ENCODE peak calls at places on chromosomes 2 and 18, in nine cellular contexts. S is SK-N-SH; J is A549; C is CD8-positive, alpha-beta T cell; O is K562; Y is IMR-90; R is naive thymus-derived CD4-positive, alpha-beta T cell; D is WERI-Rb-1; Q is neural progenitor cell. G is an unnamed sample.
A peak's percentile ranks its signal among the peaks of the same experiment; 100 is the strongest.

GRCh38 chr18:44725300-44726096 is 44.8 kb downstream of the SETBP1 start:
- DNase-seq in R (no peak), J (no peak), Y (peak; percentile 43), S (no peak), D (no peak), O (peak; percentile 56), Q (no peak), C (peak; percentile 67), G (no peak)

GRCh38 chr2:134765987-134766386 is 47.2 kb upstream of the TMEM163 start:
- DNase-seq in D (no peak), J (no peak), Y (no peak), C (no peak), Q (no peak), O (no peak), S (no peak), R (no peak), G (no peak)

GRCh38 chr2:144162652-144163051 is 357.3 kb downstream of the ZEB2 start:
- DNase-seq in Q (peak; percentile 45), O (no peak), Y (no peak), R (no peak), S (no peak), J (peak; percentile 35), C (peak; percentile 54), D (peak; percentile 44), G (no peak)

GRCh38 chr18:79605481-79605880 is 74.1 kb upstream of the CTDP1 start:
- DNase-seq in C (no peak), D (no peak), Q (no peak), J (no peak), S (no peak), Y (no peak), O (no peak), R (no peak), G (no peak)

GRCh38 chr2:28717339-28717758 is 34.3 kb upstream of the PPP1CB start:
- DNase-seq in J (peak; percentile 55), Q (no peak), R (no peak), O (no peak), S (no peak), C (no peak), D (no peak), Y (peak; percentile 85), G (peak; percentile 85)

GRCh38 chr18:49139726-49140125 is 189.0 kb upstream of the SMAD7 start:
- DNase-seq in J (no peak), O (no peak), C (no peak), D (no peak), Q (peak; percentile 59), R (no peak), Y (no peak), S (peak; percentile 31), G (no peak)

GRCh38 chr18:8730080-8730827 is 24.9 kb downstream of the MTCL1 start:
- DNase-seq in Q (no peak), D (no peak), Y (peak; percentile 94), S (peak; percentile 58), J (peak; percentile 92), C (no peak), R (no peak), O (peak; percentile 61), G (no peak)

GRCh38 chr18:25047983-25048382 is 304.0 kb downstream of the ZNF521 start:
- DNase-seq in Q (no peak), C (no peak), Y (no peak), O (no peak), S (no peak), D (no peak), J (no peak), R (no peak), G (no peak)

GRCh38 chr18:48529796-48530195 is 9.0 kb upstream of the CTIF start:
- DNase-seq in Q (no peak), C (no peak), S (no peak), Y (peak; percentile 77), D (no peak), J (no peak), O (no peak), R (no peak), G (no peak)

GRCh38 chr18:35641916-35642315 is 60.4 kb downstream of the GALNT1 start:
- DNase-seq in O (no peak), J (no peak), Q (no peak), R (no peak), D (no peak), S (no peak), Y (peak; percentile 72), C (no peak), G (no peak)

GRCh38 chr2:84223191-84223590 is 235.9 kb downstream of the SUCLG1 start:
- DNase-seq in R (no peak), D (no peak), C (no peak), O (no peak), Q (no peak), Y (peak; percentile 0), J (no peak), S (no peak), G (no peak)

GRCh38 chr2:22124003-22124402 is 1000.2 kb downstream of the TDRD15 start:
- DNase-seq in J (peak; percentile 18), O (no peak), Q (no peak), Y (no peak), R (no peak), C (no peak), D (no peak), S (no peak), G (no peak)

GRCh38 chr2:238449241-238449640 is 22.5 kb downstream of the ASB1 start:
- DNase-seq in R (no peak), Y (no peak), S (no peak), J (no peak), Q (no peak), C (no peak), O (no peak), D (no peak), G (no peak)

GRCh38 chr2:206088248-206088647 is 2.3 kb upstream of the INO80D start:
- DNase-seq in J (no peak), O (no peak), S (no peak), D (no peak), Q (no peak), R (no peak), C (no peak), Y (no peak), G (no peak)

DNA sequence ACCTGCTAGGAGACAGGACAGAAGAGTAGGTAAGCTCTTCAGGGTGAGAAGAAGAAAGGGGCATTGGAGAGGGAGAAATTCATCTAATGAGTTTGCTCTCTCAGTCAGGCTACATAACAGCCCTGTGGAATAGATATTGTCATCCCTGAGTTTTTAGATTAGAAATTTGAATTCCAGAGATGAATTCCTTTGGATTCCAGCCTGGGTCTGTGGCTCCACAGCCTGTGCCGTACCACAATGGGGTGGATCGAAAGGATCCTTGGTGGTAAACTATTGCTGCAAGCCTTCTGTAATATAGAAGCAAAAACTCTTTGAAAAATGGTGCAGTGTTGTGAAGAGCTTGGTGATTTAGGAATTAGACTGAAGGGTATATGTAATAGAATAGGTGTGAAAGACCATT is 21.0 kb downstream of the MYO1B start:
- DNase-seq in O (no peak), S (no peak), J (no peak), Y (peak; percentile 4), R (no peak), D (no peak), C (no peak), Q (no peak), G (no peak)
- H3K4me3 ChIP-seq in O (no peak overlapping the region), S (no peak overlapping the region), J (no peak overlapping the region), Y (no peak overlapping the region), R (no peak overlapping the region), D (no peak overlapping the region), C (no peak overlapping the region), Q (no peak overlapping the region), G (peak overlapping the region; percentile 26)

GRCh38 chr2:42168459-42169099 is 574 bp upstream of the EML4 start:
- DNase-seq in S (no peak), Q (no peak), D (no peak), C (no peak), R (no peak), Y (no peak), J (no peak), O (no peak), G (no peak)
- H3K27ac ChIP-seq in S (peak overlapping the region; percentile 86), Q (no peak overlapping the region), D (peak overlapping the region; percentile 46), C (peak overlapping the region; percentile 14), R (peak overlapping the region; percentile 96), Y (peak overlapping the region; percentile 36), J (peak overlapping the region; percentile 85), O (peak overlapping the region; percentile 70), G (peak overlapping the region; percentile 91)

GRCh38 chr2:9703701-9704221 is 73.0 kb upstream of the YWHAQ start:
- DNase-seq in R (no peak), D (no peak), Y (peak; percentile 79), S (no peak), J (peak; percentile 97), Q (no peak), C (no peak), O (peak; percentile 83), G (no peak)
- H3K4me3 ChIP-seq in R (peak overlapping the region; percentile 16), D (no peak overlapping the region), Y (no peak overlapping the region), S (no peak overlapping the region), J (peak overlapping the region; percentile 19), Q (no peak overlapping the region), C (no peak overlapping the region), O (no peak overlapping the region), G (no peak overlapping the region)

GRCh38 chr2:219458996-219459395 is 24.4 kb downstream of the SPEG start:
- DNase-seq in O (no peak), R (no peak), J (no peak), D (no peak), Y (no peak), C (no peak), Q (no peak), S (no peak), G (no peak)
- H3K27ac ChIP-seq in O (no peak overlapping the region), R (no peak overlapping the region), J (no peak overlapping the region), D (peak overlapping the region; percentile 90), Y (no peak overlapping the region), C (no peak overlapping the region), Q (no peak overlapping the region), S (peak overlapping the region; percentile 2), G (peak overlapping the region; percentile 91)

GRCh38 chr2:10548626-10549025 is 100.5 kb upstream of the ODC1 start:
- DNase-seq in Q (no peak), Y (peak; percentile 16), J (no peak), O (no peak), S (peak; percentile 93), D (peak; percentile 85), C (no peak), R (no peak), G (no peak)
- H3K4me3 ChIP-seq in Q (no peak overlapping the region), Y (no peak overlapping the region), J (no peak overlapping the region), O (no peak overlapping the region), S (no peak overlapping the region), D (no peak overlapping the region), C (no peak overlapping the region), R (no peak overlapping the region), G (no peak overlapping the region)

GRCh38 chr2:209145941-209146681 is 277.7 kb upstream of the MAP2 start:
- DNase-seq in J (no peak), D (no peak), R (no peak), C (no peak), S (no peak), Y (no peak), Q (peak; percentile 7), O (no peak), G (no peak)
- H3K27ac ChIP-seq in J (no peak overlapping the region), D (no peak overlapping the region), R (no peak overlapping the region), C (no peak overlapping the region), S (no peak overlapping the region), Y (no peak overlapping the region), Q (no peak overlapping the region), O (no peak overlapping the region), G (no peak overlapping the region)